ENCODE peak calls at places on chromosome 1, in five cellular contexts. L, N, E, P and S are unnamed samples.

GRCh38 chr1:161840363-161840762 is 74.2 kb downstream of the ATF6 start:
- DNase-seq in P (peak; percentile 52), E (no peak), L (peak; percentile 72), N (no peak), S (no peak)

GRCh38 chr1:1308756-1309524 is 543 bp downstream of the PUSL1 start:
- DNase-seq in E (no peak), P (no peak), L (no peak), N (peak; percentile 68), S (peak; percentile 86)

GRCh38 chr1:241998412-241998921 is 431 bp downstream of the MAP1LC3C start:
- DNase-seq in P (peak; percentile 84), N (peak; percentile 77), E (peak; percentile 17), L (peak; percentile 88), S (peak; percentile 40)

GRCh38 chr1:147612366-147612765 is 58.0 kb downstream of the ACP6 start:
- DNase-seq in E (no peak), P (no peak), L (no peak), N (no peak), S (peak; percentile 99)

GRCh38 chr1:92709738-92710137 is 75.2 kb downstream of the EVI5 start:
- DNase-seq in N (no peak), L (peak; percentile 88), P (peak; percentile 70), E (no peak), S (peak; percentile 92)

GRCh38 chr1:7265771-7266371 is 480.6 kb downstream of the CAMTA1 start:
- DNase-seq in L (peak; percentile 94), N (peak; percentile 45), P (peak; percentile 93), E (no peak), S (peak; percentile 98)

GRCh38 chr1:3023994-3024393 is 2.7 kb downstream of the ACTRT2 start:
- DNase-seq in N (no peak), P (no peak), E (no peak), L (no peak), S (peak; percentile 4)

GRCh38 chr1:98920441-98921110 is 84.1 kb downstream of the PLPPR5 start:
- DNase-seq in P (peak; percentile 68), E (no peak), N (no peak), L (peak; percentile 76), S (peak; percentile 34)

GRCh38 chr1:219317762-219318353 is 144.2 kb downstream of the LYPLAL1 start:
- DNase-seq in P (peak; percentile 21), L (peak; percentile 42), E (no peak), N (no peak), S (peak; percentile 75)

GRCh38 chr1:13899856-13900255 is 199.9 kb downstream of the PRDM2 start:
- DNase-seq in P (no peak), E (no peak), L (no peak), N (no peak), S (no peak)

GRCh38 chr1:190478193-190479007 is 736 bp upstream of the BRINP3 start:
- DNase-seq in E (no peak), L (peak; percentile 49), N (peak; percentile 26), P (peak; percentile 48), S (peak; percentile 82)

GRCh38 chr1:241947355-241947754 is 10.2 kb upstream of the BECN2 start:
- DNase-seq in L (peak; percentile 70), E (no peak), P (no peak), N (no peak), S (no peak)

GRCh38 chr1:213761845-213762407 is 225.8 kb upstream of the PROX1 start:
- DNase-seq in L (no peak), E (no peak), N (no peak), P (no peak), S (no peak)

GRCh38 chr1:46483597-46483996 is 6.0 kb upstream of the DMBX1 start:
- DNase-seq in P (no peak), N (no peak), E (no peak), L (no peak), S (no peak)

GRCh38 chr1:95252422-95252821 is 18.4 kb downstream of the RWDD3 start:
- DNase-seq in E (no peak), N (no peak), L (no peak), P (no peak), S (no peak)

GRCh38 chr1:154574715-154575114 is 7.1 kb downstream of the CHRNB2 start:
- DNase-seq in L (peak; percentile 15), E (no peak), P (no peak), N (no peak), S (peak; percentile 69)

GRCh38 chr1:2596530-2597333 is 10.2 kb downstream of the PRXL2B start:
- DNase-seq in L (no peak), P (no peak), E (no peak), N (no peak), S (peak; percentile 32)

GRCh38 chr1:235588156-235588555 is 61.4 kb downstream of the GNG4 start:
- DNase-seq in P (no peak), N (no peak), L (no peak), E (no peak), S (no peak)

GRCh38 chr1:157966034-157966671 is 27.3 kb upstream of the KIRREL1 start:
- DNase-seq in P (peak; percentile 74), E (no peak), N (no peak), L (peak; percentile 90), S (peak; percentile 24)